ENCODE peak calls at places on chromosomes 3 and 15, in seven cellular contexts. One of them, this sample, is unnamed.

GRCh38 chr15:67144609-67145306 is 79.4 kb downstream of the SMAD3 start:
- DNase-seq in GM10248: no peak
- DNase-seq in astrocyte of the spinal cord: peak
- DNase-seq in CD8-positive, alpha-beta T cell: no peak
- DNase-seq in AG09309: peak
- DNase-seq in BJ: no peak
- DNase-seq in DND-41: no peak
- DNase-seq in this sample: no peak

GRCh38 chr15:77504310-77504709 is 83.6 kb downstream of the HMG20A start:
- DNase-seq in GM10248: no peak
- DNase-seq in astrocyte of the spinal cord: no peak
- DNase-seq in CD8-positive, alpha-beta T cell: no peak
- DNase-seq in AG09309: no peak
- DNase-seq in BJ: no peak
- DNase-seq in DND-41: no peak
- DNase-seq in this sample: no peak

GRCh38 chr3:73781536-73781935 is 156.8 kb upstream of the PDZRN3 start:
- DNase-seq in GM10248: no peak
- DNase-seq in astrocyte of the spinal cord: peak
- DNase-seq in CD8-positive, alpha-beta T cell: no peak
- DNase-seq in AG09309: no peak
- DNase-seq in BJ: no peak
- DNase-seq in DND-41: no peak
- DNase-seq in this sample: no peak

GRCh38 chr15:63256433-63256884 is 20.9 kb upstream of the APH1B start:
- DNase-seq in GM10248: no peak
- DNase-seq in astrocyte of the spinal cord: peak
- DNase-seq in CD8-positive, alpha-beta T cell: no peak
- DNase-seq in AG09309: no peak
- DNase-seq in BJ: no peak
- DNase-seq in DND-41: no peak
- DNase-seq in this sample: no peak

GRCh38 chr3:150292891-150293290 is 115.2 kb upstream of the TSC22D2 start:
- DNase-seq in GM10248: no peak
- DNase-seq in astrocyte of the spinal cord: peak
- DNase-seq in CD8-positive, alpha-beta T cell: no peak
- DNase-seq in AG09309: peak
- DNase-seq in BJ: peak
- DNase-seq in DND-41: no peak
- DNase-seq in this sample: peak

GRCh38 chr3:25572336-25572735 is 92.4 kb downstream of the TOP2B start:
- DNase-seq in GM10248: no peak
- DNase-seq in astrocyte of the spinal cord: no peak
- DNase-seq in CD8-positive, alpha-beta T cell: no peak
- DNase-seq in AG09309: no peak
- DNase-seq in BJ: no peak
- DNase-seq in DND-41: no peak
- DNase-seq in this sample: no peak

GRCh38 chr3:179670311-179670710 is 17.5 kb downstream of the USP13 start:
- DNase-seq in GM10248: no peak
- DNase-seq in astrocyte of the spinal cord: no peak
- DNase-seq in CD8-positive, alpha-beta T cell: no peak
- DNase-seq in AG09309: no peak
- DNase-seq in BJ: no peak
- DNase-seq in DND-41: no peak
- DNase-seq in this sample: no peak

GRCh38 chr3:60803812-60804211 is 447.4 kb downstream of the FHIT start:
- DNase-seq in GM10248: no peak
- DNase-seq in astrocyte of the spinal cord: no peak
- DNase-seq in CD8-positive, alpha-beta T cell: no peak
- DNase-seq in AG09309: no peak
- DNase-seq in BJ: no peak
- DNase-seq in DND-41: no peak
- DNase-seq in this sample: no peak

GRCh38 chr3:64049136-64049535 is 25.8 kb upstream of the PSMD6 start:
- DNase-seq in GM10248: no peak
- DNase-seq in astrocyte of the spinal cord: peak
- DNase-seq in CD8-positive, alpha-beta T cell: no peak
- DNase-seq in AG09309: peak
- DNase-seq in BJ: no peak
- DNase-seq in DND-41: no peak
- DNase-seq in this sample: no peak

GRCh38 chr3:189170559-189170958 is 1.2 kb upstream of the TPRG1 start:
- DNase-seq in GM10248: no peak
- DNase-seq in astrocyte of the spinal cord: no peak
- DNase-seq in CD8-positive, alpha-beta T cell: no peak
- DNase-seq in AG09309: no peak
- DNase-seq in BJ: no peak
- DNase-seq in DND-41: no peak
- DNase-seq in this sample: no peak

GRCh38 chr3:161221881-161222600 is 930 bp downstream of the NMD3 start:
- DNase-seq in GM10248: peak
- DNase-seq in astrocyte of the spinal cord: peak
- DNase-seq in CD8-positive, alpha-beta T cell: no peak
- DNase-seq in AG09309: no peak
- DNase-seq in BJ: no peak
- DNase-seq in DND-41: peak
- DNase-seq in this sample: no peak

GRCh38 chr3:153221748-153222162 is 59.7 kb downstream of the RAP2B start:
- DNase-seq in GM10248: peak
- DNase-seq in astrocyte of the spinal cord: peak
- DNase-seq in CD8-positive, alpha-beta T cell: peak
- DNase-seq in AG09309: peak
- DNase-seq in BJ: peak
- DNase-seq in DND-41: peak
- DNase-seq in this sample: no peak

GRCh38 chr3:66492672-66493071 is 8.2 kb downstream of the LRIG1 start:
- DNase-seq in GM10248: no peak
- DNase-seq in astrocyte of the spinal cord: no peak
- DNase-seq in CD8-positive, alpha-beta T cell: no peak
- DNase-seq in AG09309: no peak
- DNase-seq in BJ: no peak
- DNase-seq in DND-41: no peak
- DNase-seq in this sample: no peak

GRCh38 chr3:89572261-89572660 is 464.8 kb downstream of the EPHA3 start:
- DNase-seq in GM10248: no peak
- DNase-seq in astrocyte of the spinal cord: no peak
- DNase-seq in CD8-positive, alpha-beta T cell: no peak
- DNase-seq in AG09309: no peak
- DNase-seq in BJ: no peak
- DNase-seq in DND-41: no peak
- DNase-seq in this sample: no peak

GRCh38 chr15:60507596-60508424 is 28.9 kb upstream of the ICE2 start:
- DNase-seq in GM10248: peak
- DNase-seq in astrocyte of the spinal cord: peak
- DNase-seq in CD8-positive, alpha-beta T cell: peak
- DNase-seq in AG09309: peak
- DNase-seq in BJ: peak
- DNase-seq in DND-41: peak
- DNase-seq in this sample: peak

GRCh38 chr15:76206325-76206976 is 104.8 kb downstream of the ETFA start:
- DNase-seq in GM10248: no peak
- DNase-seq in astrocyte of the spinal cord: peak
- DNase-seq in CD8-positive, alpha-beta T cell: no peak
- DNase-seq in AG09309: no peak
- DNase-seq in BJ: no peak
- DNase-seq in DND-41: no peak
- DNase-seq in this sample: no peak

GRCh38 chr3:40720863-40721262 is 196.1 kb downstream of the ZNF621 start:
- DNase-seq in GM10248: no peak
- DNase-seq in astrocyte of the spinal cord: no peak
- DNase-seq in CD8-positive, alpha-beta T cell: no peak
- DNase-seq in AG09309: no peak
- DNase-seq in BJ: no peak
- DNase-seq in DND-41: no peak
- DNase-seq in this sample: no peak

GRCh38 chr3:58032186-58032585 is 24.0 kb downstream of the FLNB start:
- DNase-seq in GM10248: no peak
- DNase-seq in astrocyte of the spinal cord: no peak
- DNase-seq in CD8-positive, alpha-beta T cell: no peak
- DNase-seq in AG09309: no peak
- DNase-seq in BJ: no peak
- DNase-seq in DND-41: no peak
- DNase-seq in this sample: no peak

GRCh38 chr3:126612464-126613205 is 42.3 kb downstream of the TXNRD3 start:
- DNase-seq in GM10248: no peak
- DNase-seq in astrocyte of the spinal cord: no peak
- DNase-seq in CD8-positive, alpha-beta T cell: no peak
- DNase-seq in AG09309: no peak
- DNase-seq in BJ: no peak
- DNase-seq in DND-41: peak
- DNase-seq in this sample: no peak

GRCh38 chr15:51307811-51308210 is 30.6 kb downstream of the CYP19A1 start:
- DNase-seq in GM10248: no peak
- DNase-seq in astrocyte of the spinal cord: no peak
- DNase-seq in CD8-positive, alpha-beta T cell: no peak
- DNase-seq in AG09309: no peak
- DNase-seq in BJ: no peak
- DNase-seq in DND-41: no peak
- DNase-seq in this sample: no peak

GRCh38 chr15:66097151-66098018 is 156.2 kb downstream of the MEGF11 start:
- DNase-seq in GM10248: no peak
- DNase-seq in astrocyte of the spinal cord: no peak
- DNase-seq in CD8-positive, alpha-beta T cell: no peak
- DNase-seq in AG09309: no peak
- DNase-seq in BJ: no peak
- DNase-seq in DND-41: no peak
- DNase-seq in this sample: no peak

GRCh38 chr15:83108266-83109219 is 1.1 kb downstream of the TM6SF1 start:
- DNase-seq in GM10248: peak
- DNase-seq in astrocyte of the spinal cord: peak
- DNase-seq in CD8-positive, alpha-beta T cell: peak
- DNase-seq in AG09309: no peak
- DNase-seq in BJ: no peak
- DNase-seq in DND-41: peak
- DNase-seq in this sample: no peak

GRCh38 chr3:169091196-169091595 is 572.3 kb downstream of the MECOM start:
- DNase-seq in GM10248: no peak
- DNase-seq in astrocyte of the spinal cord: peak
- DNase-seq in CD8-positive, alpha-beta T cell: no peak
- DNase-seq in AG09309: no peak
- DNase-seq in BJ: peak
- DNase-seq in DND-41: no peak
- DNase-seq in this sample: no peak

GRCh38 chr3:11553436-11554235 is 90.1 kb downstream of the VGLL4 start:
- DNase-seq in GM10248: no peak
- DNase-seq in astrocyte of the spinal cord: peak
- DNase-seq in CD8-positive, alpha-beta T cell: no peak
- DNase-seq in AG09309: no peak
- DNase-seq in BJ: no peak
- DNase-seq in DND-41: no peak
- DNase-seq in this sample: no peak

GRCh38 chr15:28911295-28911979 is 25.7 kb downstream of the APBA2 start:
- DNase-seq in GM10248: no peak
- DNase-seq in astrocyte of the spinal cord: no peak
- DNase-seq in CD8-positive, alpha-beta T cell: no peak
- DNase-seq in AG09309: no peak
- DNase-seq in BJ: no peak
- DNase-seq in DND-41: no peak
- DNase-seq in this sample: no peak

GRCh38 chr15:28914046-28914445 is 28.3 kb downstream of the APBA2 start:
- DNase-seq in GM10248: no peak
- DNase-seq in astrocyte of the spinal cord: no peak
- DNase-seq in CD8-positive, alpha-beta T cell: no peak
- DNase-seq in AG09309: no peak
- DNase-seq in BJ: no peak
- DNase-seq in DND-41: no peak
- DNase-seq in this sample: no peak

GRCh38 chr15:28914483-28915023 is 28.8 kb downstream of the APBA2 start:
- DNase-seq in GM10248: no peak
- DNase-seq in astrocyte of the spinal cord: no peak
- DNase-seq in CD8-positive, alpha-beta T cell: no peak
- DNase-seq in AG09309: no peak
- DNase-seq in BJ: no peak
- DNase-seq in DND-41: no peak
- DNase-seq in this sample: no peak

GRCh38 chr15:28912422-28912821 is 26.6 kb downstream of the APBA2 start:
- DNase-seq in GM10248: no peak
- DNase-seq in astrocyte of the spinal cord: no peak
- DNase-seq in CD8-positive, alpha-beta T cell: no peak
- DNase-seq in AG09309: no peak
- DNase-seq in BJ: no peak
- DNase-seq in DND-41: no peak
- DNase-seq in this sample: no peak

DNA sequence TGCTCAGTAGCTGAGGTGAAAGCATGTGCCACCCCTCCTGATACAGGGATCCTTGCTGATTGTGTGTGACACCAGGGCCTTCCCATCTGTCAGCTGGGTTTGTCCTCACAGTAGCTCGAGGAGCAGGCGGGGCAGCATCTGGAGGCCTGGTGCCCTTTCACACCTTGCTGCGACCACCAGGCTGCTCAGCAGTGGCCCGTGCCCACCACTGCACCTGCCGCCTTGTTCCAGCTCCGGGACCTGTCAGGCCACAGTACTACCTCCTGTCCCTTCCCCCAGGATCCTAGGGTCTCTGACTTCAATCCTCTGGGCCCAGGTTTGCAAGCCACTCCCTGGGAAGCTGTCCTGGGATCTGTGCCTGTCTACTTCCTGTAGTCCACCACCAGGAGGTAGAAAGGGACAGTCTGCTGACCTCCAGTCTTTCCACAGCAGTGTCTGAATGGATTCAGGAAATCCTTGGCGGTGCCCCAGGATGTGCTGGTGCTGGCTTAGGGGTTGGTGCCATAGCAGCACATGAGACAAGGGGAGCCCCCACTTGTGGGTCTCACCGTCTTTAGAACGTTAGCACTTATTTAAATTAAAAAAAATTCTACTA is 27.5 kb downstream of the APBA2 start:
- DNase-seq in GM10248: no peak
- DNase-seq in astrocyte of the spinal cord: no peak
- DNase-seq in CD8-positive, alpha-beta T cell: no peak
- DNase-seq in AG09309: no peak
- DNase-seq in BJ: no peak
- DNase-seq in DND-41: no peak
- DNase-seq in this sample: no peak
- TF ChIP-seq CTCF in GM10248: no peak
- TF ChIP-seq CTCF in astrocyte of the spinal cord: peak
- TF ChIP-seq CTCF in CD8-positive, alpha-beta T cell: no peak
- TF ChIP-seq CTCF in AG09309: no peak
- TF ChIP-seq CTCF in BJ: no peak
- TF ChIP-seq CTCF in DND-41: no peak
- TF ChIP-seq CTCF in this sample: no peak

GRCh38 chr15:62150445-62150844 is 14.6 kb downstream of the C2CD4B start:
- DNase-seq in GM10248: no peak
- DNase-seq in astrocyte of the spinal cord: no peak
- DNase-seq in CD8-positive, alpha-beta T cell: no peak
- DNase-seq in AG09309: no peak
- DNase-seq in BJ: no peak
- DNase-seq in DND-41: no peak
- DNase-seq in this sample: no peak
- TF ChIP-seq CTCF in GM10248: no peak
- TF ChIP-seq CTCF in astrocyte of the spinal cord: no peak
- TF ChIP-seq CTCF in CD8-positive, alpha-beta T cell: no peak
- TF ChIP-seq CTCF in AG09309: no peak
- TF ChIP-seq CTCF in BJ: no peak
- TF ChIP-seq CTCF in DND-41: no peak
- TF ChIP-seq CTCF in this sample: no peak

GRCh38 chr3:139718415-139718814 is 40.6 kb upstream of the NMNAT3 start:
- DNase-seq in GM10248: no peak
- DNase-seq in astrocyte of the spinal cord: peak
- DNase-seq in CD8-positive, alpha-beta T cell: no peak
- DNase-seq in AG09309: peak
- DNase-seq in BJ: no peak
- DNase-seq in DND-41: no peak
- DNase-seq in this sample: peak
- TF ChIP-seq CTCF in GM10248: no peak
- TF ChIP-seq CTCF in astrocyte of the spinal cord: peak
- TF ChIP-seq CTCF in CD8-positive, alpha-beta T cell: no peak
- TF ChIP-seq CTCF in AG09309: peak
- TF ChIP-seq CTCF in BJ: peak
- TF ChIP-seq CTCF in DND-41: no peak
- TF ChIP-seq CTCF in this sample: peak

GRCh38 chr3:193572426-193572908 is 17.8 kb upstream of the ATP13A4 start:
- DNase-seq in GM10248: peak
- DNase-seq in astrocyte of the spinal cord: peak
- DNase-seq in CD8-positive, alpha-beta T cell: peak
- DNase-seq in AG09309: peak
- DNase-seq in BJ: no peak
- DNase-seq in DND-41: peak
- DNase-seq in this sample: peak
- TF ChIP-seq CTCF in GM10248: peak
- TF ChIP-seq CTCF in astrocyte of the spinal cord: peak
- TF ChIP-seq CTCF in CD8-positive, alpha-beta T cell: peak
- TF ChIP-seq CTCF in AG09309: peak
- TF ChIP-seq CTCF in BJ: peak
- TF ChIP-seq CTCF in DND-41: peak
- TF ChIP-seq CTCF in this sample: peak

This sample was measured in AG09319.